ENCODE peak calls at places on chromosomes 11 and 22, in seven cellular contexts. F is fibroblast of lung, J is neural progenitor cell, O is PC-3, D is H9, W is GM23338, T is HCT116. A is an unnamed sample. For H3K4me1, the result is how much of the 10 kb centered on the place peaks cover.

GRCh38 chr11:125394306-125394705 is 101.8 kb downstream of the FEZ1 start:
- DNase-seq in O (no peak), D (no peak), W (no peak), T (no peak), F (no peak), J (no peak), A (no peak)

GRCh38 chr11:17687946-17688670 is 31.3 kb upstream of the MYOD1 start:
- DNase-seq in F (no peak), W (no peak), J (no peak), T (no peak), D (no peak), O (no peak), A (no peak)

GRCh38 chr22:31637375-31637937 is 24.6 kb downstream of the PISD start:
- DNase-seq in T (no peak), J (no peak), O (no peak), D (no peak), W (peak), F (no peak), A (peak)

GRCh38 chr11:62842171-62842717 is 2.9 kb upstream of the WDR74 start:
- DNase-seq in W (peak), O (no peak), D (peak), J (no peak), T (no peak), F (peak), A (peak)

GRCh38 chr22:24768537-24769374 is 5.8 kb downstream of the PIWIL3 start:
- DNase-seq in J (peak), F (peak), O (peak), T (peak), D (peak), W (peak), A (peak)

GRCh38 chr22:17808688-17809403 is 34.6 kb upstream of the BID start:
- DNase-seq in J (no peak), O (no peak), W (no peak), T (no peak), F (no peak), D (peak), A (no peak)

GRCh38 chr11:14972581-14973490 is 685 bp upstream of the CALCA start:
- DNase-seq in D (peak), J (peak), F (no peak), O (no peak), W (peak), T (no peak), A (peak)

GRCh38 chr11:11978792-11979486 is 29.5 kb downstream of the DKK3 start:
- DNase-seq in F (peak), W (no peak), D (peak), T (no peak), O (no peak), J (no peak), A (no peak)

GRCh38 chr11:34984514-34984913 is 68.1 kb downstream of the PDHX start:
- DNase-seq in D (no peak), W (no peak), T (no peak), J (no peak), F (no peak), O (no peak), A (no peak)

GRCh38 chr11:122663764-122664163 is 8.2 kb downstream of the UBASH3B start:
- DNase-seq in O (no peak), F (peak), D (no peak), W (no peak), T (no peak), J (no peak), A (no peak)

GRCh38 chr11:36122715-36123114 is 166.5 kb downstream of the COMMD9 start:
- DNase-seq in D (no peak), W (no peak), T (no peak), J (no peak), O (peak), F (no peak), A (no peak)

GRCh38 chr22:49503896-49504521 is 323.7 kb downstream of the BRD1 start:
- DNase-seq in T (no peak), W (no peak), J (no peak), O (peak), F (no peak), D (no peak), A (no peak)

GRCh38 chr11:19988598-19988997 is 171.7 kb downstream of the DBX1 start:
- DNase-seq in W (peak), T (peak), D (peak), F (peak), O (peak), J (peak), A (no peak)

GRCh38 chr11:88051386-88051785 is 123.9 kb downstream of the RAB38 start:
- DNase-seq in T (no peak), F (peak), D (no peak), W (no peak), O (peak), J (no peak), A (no peak)

GRCh38 chr11:26749927-26750326 is 28.1 kb upstream of the SLC5A12 start:
- DNase-seq in W (no peak), O (no peak), F (no peak), J (no peak), T (no peak), D (no peak), A (no peak)

GRCh38 chr11:77557553-77557952 is 32.2 kb upstream of the AQP11 start:
- DNase-seq in O (peak), F (peak), D (peak), W (peak), J (peak), T (no peak), A (no peak)

GRCh38 chr11:65487467-65488272 is 11.2 kb upstream of the MALAT1 start:
- DNase-seq in T (peak), W (peak), O (peak), D (peak), J (peak), F (peak), A (peak)

GRCh38 chr11:64226507-64227051 is 505 bp downstream of the NUDT22 start:
- DNase-seq in T (no peak), D (peak), J (no peak), W (peak), O (peak), F (no peak), A (peak)

GRCh38 chr11:72753341-72754148 is 1.3 kb upstream of the ARAP1 start:
- DNase-seq in W (no peak), D (no peak), J (no peak), O (peak), T (no peak), F (no peak), A (no peak)

GRCh38 chr11:72755794-72756285 is 3.6 kb upstream of the ARAP1 start:
- DNase-seq in J (no peak), O (no peak), T (no peak), W (no peak), D (no peak), F (no peak), A (no peak)

GRCh38 chr11:72752088-72752914 is at the start of gene ARAP1:
- DNase-seq in T (peak), D (peak), F (peak), O (peak), J (peak), W (peak), A (peak)

GRCh38 chr11:72754544-72755155 is 2.4 kb upstream of the ARAP1 start:
- DNase-seq in O (no peak), J (no peak), D (peak), W (peak), T (no peak), F (no peak), A (no peak)

DNA sequence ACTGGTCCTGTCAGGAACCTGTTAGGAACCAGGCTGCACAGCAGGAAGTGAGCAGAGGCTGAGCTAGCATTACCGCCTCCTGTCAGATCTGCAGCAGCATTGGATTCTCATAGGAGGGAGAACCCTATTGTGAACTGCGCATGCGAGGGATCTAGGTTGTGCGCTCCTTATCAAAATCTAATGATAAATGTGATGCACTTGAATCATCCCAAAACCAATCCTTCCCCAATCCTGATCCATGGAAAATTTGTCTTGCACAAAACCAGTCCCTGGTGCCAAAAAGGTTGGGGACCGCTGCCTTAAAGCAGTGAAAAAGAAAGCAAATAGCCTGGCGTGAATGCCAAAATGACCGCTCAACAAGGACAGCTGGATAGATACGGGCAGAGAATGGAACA is 1.9 kb upstream of the ARAP1 start:
- DNase-seq in J (no peak), O (no peak), F (no peak), T (no peak), W (no peak), D (no peak), A (no peak)
- H3K4me1 ChIP-seq in J (under half), O (under half), F (under half), T (under half), W (under half), D (under half), A (under half)

GRCh38 chr22:22195265-22196017 is 49.1 kb upstream of the VPREB1 start:
- DNase-seq in D (peak), O (peak), F (peak), W (peak), T (peak), J (peak), A (peak)
- H2AFZ ChIP-seq in D (no peak), O (no peak), F (no peak), W (no peak), T (no peak), J (no peak), A (no peak)

GRCh38 chr11:101914737-101915426 is at the start of gene CEP126:
- DNase-seq in J (peak), W (peak), T (peak), F (peak), O (peak), D (peak), A (peak)
- TF ChIP-seq CTCF in J (peak), W (peak), T (no peak), F (peak), O (peak), D (peak), A (peak)

DNA sequence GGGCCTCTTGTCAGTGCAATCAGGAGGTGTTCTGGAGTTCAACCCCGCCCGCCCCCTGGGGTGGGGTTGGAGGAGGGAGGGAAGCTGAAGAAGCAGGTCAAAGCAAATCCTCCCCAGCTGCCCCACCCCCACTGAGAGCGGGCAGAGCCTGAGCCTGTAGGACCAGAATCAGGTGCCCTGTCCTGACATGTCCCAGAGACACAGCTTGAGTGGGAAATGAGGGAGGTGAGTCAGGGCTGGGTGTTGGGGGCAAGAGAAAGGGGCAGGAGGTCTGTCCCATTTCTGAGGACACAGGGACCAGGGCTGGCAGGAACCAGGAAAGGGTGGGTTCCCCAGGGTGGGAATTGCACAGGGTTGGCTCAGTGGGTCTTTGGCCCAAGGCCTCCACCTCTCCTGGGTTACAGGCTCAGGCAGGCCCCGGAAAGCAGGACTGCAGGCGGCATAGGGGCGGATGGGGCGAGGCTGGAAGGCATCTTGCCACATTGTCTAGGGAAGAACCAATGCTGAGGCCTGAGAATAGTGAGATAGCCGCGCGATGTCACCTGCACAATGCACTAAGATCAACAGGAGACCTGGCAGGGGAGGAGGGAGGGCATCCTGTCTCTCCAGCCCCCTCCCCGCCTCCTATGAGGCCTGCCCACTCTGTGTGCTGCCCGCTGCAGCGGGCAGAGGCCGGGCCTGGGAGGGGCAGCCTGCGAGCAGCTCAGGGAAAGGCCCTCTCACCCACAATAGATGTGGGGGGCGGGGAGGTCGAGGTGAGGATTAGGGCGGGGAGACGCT is 32.4 kb downstream of the NECTIN1 start:
- DNase-seq in W (peak), F (no peak), J (peak), D (peak), T (no peak), O (no peak), A (no peak)
- H3K4me1 ChIP-seq in W (under half), F (under half), J (half or more), D (under half), T (half or more), O (under half), A (under half)

GRCh38 chr11:79381036-79381435 is 59.8 kb downstream of the TENM4 start:
- DNase-seq in W (no peak), T (no peak), J (no peak), O (no peak), D (no peak), F (no peak), A (no peak)
- H2AFZ ChIP-seq in W (no peak), T (no peak), J (no peak), O (no peak), D (no peak), F (no peak), A (no peak)

DNA sequence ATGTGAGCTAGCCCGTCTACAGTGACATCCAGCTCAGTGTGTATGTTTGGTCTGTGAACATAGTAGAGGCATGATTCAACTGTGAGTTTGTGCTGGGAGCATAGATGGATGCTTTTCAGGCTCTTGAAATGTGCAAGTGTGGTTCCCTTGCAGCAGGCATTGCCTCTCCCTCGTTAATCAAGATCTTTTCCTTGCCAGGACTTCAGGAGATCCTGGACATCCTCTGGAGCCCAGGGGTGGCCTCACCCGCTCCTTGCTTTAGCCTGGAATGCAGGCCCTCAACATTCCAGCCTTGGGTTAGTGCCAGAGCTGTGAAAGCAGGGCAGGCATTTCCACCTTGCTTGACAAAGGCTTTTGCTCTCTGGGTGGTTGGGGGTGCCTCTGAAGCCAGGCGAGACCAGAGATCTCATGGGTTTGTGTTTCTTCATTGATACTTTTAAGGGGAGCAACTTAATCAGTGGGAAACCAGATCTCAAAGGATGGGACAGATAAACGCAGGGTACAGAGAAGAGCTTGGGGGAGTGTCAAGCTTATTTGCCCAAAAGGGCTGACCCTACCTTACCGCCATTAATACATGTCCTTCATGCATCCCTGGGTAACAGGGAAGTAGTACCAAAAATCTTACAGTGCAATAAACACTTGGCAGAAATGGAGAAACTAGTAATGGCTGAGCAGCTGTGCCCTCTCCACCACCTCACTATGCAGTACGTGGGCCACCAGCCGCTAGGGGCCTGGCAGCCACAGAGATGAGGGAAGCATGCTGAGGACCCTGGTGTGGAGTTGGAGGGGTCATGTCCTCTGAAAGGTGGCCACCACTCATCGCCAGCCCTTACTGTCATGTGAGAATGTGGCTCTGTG is 72.1 kb downstream of the PTPRJ start:
- DNase-seq in J (peak), W (peak), F (peak), O (peak), T (peak), D (peak), A (peak)
- TF ChIP-seq CTCF in J (no peak), W (no peak), F (no peak), O (no peak), T (no peak), D (no peak), A (peak)

DNA sequence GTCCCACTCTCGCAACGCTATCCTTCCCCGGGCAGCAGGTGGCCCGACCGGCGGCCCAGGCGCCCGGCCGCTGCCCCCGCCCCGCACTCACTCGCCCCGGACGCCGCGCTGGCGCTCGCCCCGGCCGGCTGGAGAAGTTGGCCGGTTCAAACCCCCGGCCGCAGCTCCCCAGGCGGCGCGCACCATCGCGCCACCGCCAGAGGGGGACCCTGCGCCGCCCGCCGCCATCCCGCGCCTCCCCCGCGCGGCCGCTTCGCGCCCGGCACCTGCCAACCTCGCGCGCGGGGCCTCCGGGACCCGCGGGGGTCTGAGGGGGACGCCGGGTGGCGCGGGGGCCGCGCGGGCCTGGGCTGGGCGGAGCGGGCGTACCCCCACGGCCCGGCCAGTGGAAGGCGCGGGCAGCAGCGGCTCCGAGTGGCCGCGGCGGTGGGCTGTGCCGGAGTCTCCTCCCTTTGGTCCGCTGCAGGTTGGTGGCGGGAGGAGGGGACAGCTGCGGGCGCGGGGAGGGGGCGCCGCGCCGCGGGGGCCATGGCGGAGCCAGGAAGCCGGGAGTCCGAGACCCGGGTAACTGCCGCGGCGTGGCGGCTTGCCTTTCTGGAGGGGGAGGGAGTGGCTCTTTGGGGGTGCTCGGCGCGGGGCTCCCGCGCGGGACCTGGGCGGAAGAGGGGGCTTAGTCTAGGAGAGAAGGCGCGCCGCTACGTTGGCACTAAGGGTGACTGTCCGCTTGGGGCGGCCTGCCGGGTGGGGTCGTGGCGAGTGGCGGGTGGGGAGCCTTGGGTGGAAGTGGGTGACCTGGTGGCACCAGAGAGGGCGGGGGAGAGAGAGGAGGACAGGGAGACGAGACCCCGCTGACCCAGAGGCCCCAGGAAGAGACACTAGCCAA is at the start of the genes MPST and TST:
- DNase-seq in W (peak), T (no peak), F (peak), D (peak), O (peak), J (peak), A (peak)
- H3K4me1 ChIP-seq in W (under half), T (under half), F (under half), D (under half), O (under half), J (under half), A (under half)